ENCODE peak calls at places on chromosomes 2 and 18, in five cellular contexts. G is cardiac muscle cell; V is left ventricle myocardium inferior; C is CD8-positive, alpha-beta memory T cell; X is uterus. B is an unnamed sample. For H3K4me1 and H3K27me3, the result is how much of the 10 kb centered on the place peaks cover.

GRCh38 chr2:231614559-231615057 is 21.9 kb downstream of the TEX44 start:
- DNase-seq in G (no peak), V (peak), C (no peak), X (peak), B (no peak)

GRCh38 chr2:133986076-133986837 is 267.6 kb upstream of the MGAT5 start:
- DNase-seq in G (peak), V (no peak), C (no peak), X (no peak), B (no peak)

GRCh38 chr2:232097758-232098157 is 136.2 kb downstream of the DIS3L2 start:
- DNase-seq in G (no peak), V (no peak), C (no peak), X (no peak), B (no peak)

GRCh38 chr2:8438476-8438875 is 243.4 kb upstream of the ID2 start:
- DNase-seq in G (no peak), V (no peak), C (no peak), X (no peak), B (peak)

GRCh38 chr2:153287109-153287801 is 191.3 kb downstream of the RPRM start:
- DNase-seq in G (peak), V (no peak), C (no peak), X (no peak), B (no peak)

GRCh38 chr2:202098336-202098735 is 25.3 kb downstream of the KIAA2012 start:
- DNase-seq in G (no peak), V (no peak), C (no peak), X (no peak), B (no peak)

GRCh38 chr18:67525328-67526110 is 9.0 kb upstream of the DSEL start:
- DNase-seq in G (peak), V (peak), C (no peak), X (peak), B (peak)

GRCh38 chr2:38771632-38772031 is 6.4 kb upstream of the GEMIN6 start:
- DNase-seq in G (no peak), V (no peak), C (no peak), X (no peak), B (no peak)

GRCh38 chr18:72543362-72544055 is 633 bp downstream of the CBLN2 start:
- DNase-seq in G (peak), V (no peak), C (no peak), X (no peak), B (no peak)

GRCh38 chr2:120667981-120668380 is 67.7 kb upstream of the GLI2 start:
- DNase-seq in G (no peak), V (no peak), C (no peak), X (no peak), B (no peak)

GRCh38 chr2:218406209-218406948 is 6.7 kb downstream of the CTDSP1 start:
- DNase-seq in G (peak), V (peak), C (peak), X (peak), B (peak)

GRCh38 chr2:72963423-72964145 is 46.3 kb downstream of the EMX1 start:
- DNase-seq in G (no peak), V (no peak), C (no peak), X (no peak), B (no peak)

GRCh38 chr2:224775638-224776037 is 59.5 kb upstream of the CCDC195 start:
- DNase-seq in G (no peak), V (no peak), C (no peak), X (no peak), B (no peak)

GRCh38 chr2:27243391-27244130 is 19.3 kb downstream of the SLC30A3 start:
- DNase-seq in G (peak), V (no peak), C (no peak), X (no peak), B (no peak)

GRCh38 chr2:166862582-166863132 is 25.6 kb upstream of the XIRP2 start:
- DNase-seq in G (no peak), V (no peak), C (no peak), X (no peak), B (no peak)

GRCh38 chr18:8627540-8627939 is 18.3 kb downstream of the RAB12 start:
- DNase-seq in G (no peak), V (no peak), C (no peak), X (no peak), B (no peak)

GRCh38 chr18:8623549-8624106 is 14.4 kb downstream of the RAB12 start:
- DNase-seq in G (no peak), V (peak), C (no peak), X (no peak), B (no peak)

GRCh38 chr18:8627107-8627472 is 17.9 kb downstream of the RAB12 start:
- DNase-seq in G (no peak), V (no peak), C (no peak), X (no peak), B (no peak)

GRCh38 chr18:8625693-8626092 is 16.5 kb downstream of the RAB12 start:
- DNase-seq in G (no peak), V (no peak), C (no peak), X (no peak), B (no peak)

DNA sequence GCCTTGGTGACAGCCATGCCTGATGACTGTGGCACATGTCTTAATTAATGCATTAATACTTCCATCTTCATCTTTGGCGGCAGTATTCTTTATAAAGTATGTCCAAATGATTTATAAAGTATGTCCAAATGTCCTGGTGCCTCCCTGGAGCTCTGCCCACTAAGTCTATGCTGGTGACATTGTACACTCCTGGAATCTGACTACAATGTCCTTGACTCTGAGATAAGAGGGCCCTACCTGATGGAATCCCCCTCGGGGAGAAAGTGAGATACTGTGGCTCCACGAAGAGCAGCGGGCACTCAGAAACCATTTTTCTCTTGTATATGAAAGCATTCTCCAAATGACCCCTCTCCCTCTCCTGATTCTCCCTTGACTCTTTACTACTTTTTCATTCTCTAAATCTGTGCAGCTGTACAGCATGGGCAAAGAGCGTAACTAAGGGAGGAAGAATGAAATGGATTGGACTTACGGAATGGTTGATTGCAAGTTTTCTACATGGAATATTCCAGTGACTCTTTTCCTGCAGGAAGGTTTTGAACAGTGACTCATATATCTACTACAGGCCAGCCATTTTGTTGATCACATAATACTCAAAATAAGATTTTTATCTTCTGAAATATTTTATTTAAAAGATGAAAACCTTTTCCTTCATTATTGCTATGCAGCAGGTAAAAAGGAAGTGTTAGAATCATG is 17.3 kb downstream of the RAB12 start:
- DNase-seq in G (peak), V (no peak), C (no peak), X (no peak), B (no peak)
- H3K4me1 ChIP-seq in G (under half), V (half or more), C (under half), X (under half), B (under half)

DNA sequence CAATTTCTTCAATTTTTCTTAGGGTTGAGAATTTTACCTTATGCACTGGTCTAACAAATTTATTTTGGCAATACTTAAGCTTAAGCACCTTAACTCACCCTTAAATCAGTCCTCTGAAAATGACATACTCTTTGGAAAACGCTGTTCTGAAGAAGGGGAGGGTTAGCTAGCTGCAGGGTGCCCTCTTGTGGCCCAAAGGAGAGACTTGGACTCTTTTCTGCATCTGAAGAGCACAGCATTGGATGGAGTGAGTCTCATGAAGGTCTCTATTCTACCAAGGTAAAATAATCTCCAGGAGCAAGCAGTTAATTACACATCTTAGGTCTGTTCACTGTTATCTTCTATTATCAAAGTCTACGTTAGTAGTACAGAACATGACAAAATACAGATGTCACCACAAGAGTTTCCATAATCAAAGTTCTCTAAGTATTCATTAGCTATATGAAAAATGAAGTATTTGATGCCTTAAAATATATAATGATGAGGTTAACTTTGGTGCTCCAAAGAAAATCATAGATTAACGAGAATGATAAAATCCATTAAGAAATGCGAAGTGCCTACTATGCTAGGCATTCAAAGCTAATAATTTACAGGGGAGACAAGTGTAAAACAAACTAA is 24.4 kb downstream of the PUM2 start:
- DNase-seq in G (peak), V (no peak), C (peak), X (peak), B (no peak)
- H3K27ac ChIP-seq in G (peak), V (no peak), C (no peak), X (no peak), B (no peak)

DNA sequence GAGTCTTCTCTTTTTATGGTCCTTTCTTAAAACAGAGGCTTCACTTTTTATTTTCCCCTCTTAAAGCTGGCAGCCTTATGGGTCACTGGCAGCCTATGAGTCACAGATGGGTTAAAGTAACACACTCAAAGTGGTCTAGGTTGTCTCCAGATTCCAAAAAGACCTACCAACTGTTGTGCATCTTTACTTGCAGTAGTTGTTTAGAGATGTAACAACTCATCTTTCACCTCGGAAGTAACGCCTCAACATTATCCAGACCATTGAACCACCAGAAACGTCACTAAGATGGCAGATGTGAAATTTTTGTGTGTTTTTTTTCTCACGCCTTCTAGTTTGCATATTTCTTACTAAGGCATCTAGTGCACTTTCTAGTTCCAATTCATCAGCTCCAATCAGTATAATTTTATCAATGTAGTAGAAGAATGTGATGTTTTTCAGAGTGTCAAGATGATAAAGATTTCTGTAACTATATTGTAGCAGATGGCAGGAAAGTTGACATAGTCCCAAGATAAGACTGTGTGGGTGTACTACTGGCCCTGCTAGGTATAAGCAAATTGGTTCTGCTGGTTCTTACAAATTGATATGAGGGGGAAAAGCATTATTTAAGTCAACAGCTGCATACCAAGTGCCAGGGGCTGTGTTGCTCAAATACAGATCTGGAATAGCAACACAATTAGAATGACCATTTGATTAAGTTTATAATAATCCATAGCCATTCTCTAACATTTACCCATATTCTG is 9.6 kb upstream of the SEC11C start:
- DNase-seq in G (no peak), V (no peak), C (no peak), X (no peak), B (no peak)
- H3K27me3 ChIP-seq in G (half or more), V (half or more), C (under half), X (under half), B (under half)

DNA sequence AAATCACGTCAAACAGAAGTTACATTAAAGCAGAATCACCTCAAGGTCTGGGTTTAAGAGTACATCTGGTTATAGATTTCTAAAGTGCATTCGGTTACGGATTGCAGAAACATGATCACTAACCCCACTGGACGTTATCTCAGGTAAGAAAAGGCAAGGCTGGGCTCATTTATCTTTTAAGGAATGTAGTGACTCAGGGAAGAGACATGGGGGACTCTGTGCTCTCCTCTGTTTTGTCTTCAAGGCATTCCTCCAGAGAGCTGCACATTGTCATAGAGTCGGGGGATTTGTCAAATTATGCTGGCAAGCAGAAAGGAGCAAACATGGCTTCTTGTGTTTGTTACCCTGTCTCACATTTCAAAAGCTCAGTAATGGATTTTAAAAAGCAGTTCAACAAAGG is 14.3 kb downstream of the WDSUB1 start:
- DNase-seq in G (peak), V (no peak), C (no peak), X (no peak), B (no peak)
- H3K4me1 ChIP-seq in G (under half), V (under half), C (under half), X (under half), B (under half)